ENCODE peak calls at places on chromosomes 13 and 19, in six cellular contexts. I is GM23338; Y is GM13976; P is left colon; E is lower leg skin; M is activated CD4-positive, alpha-beta T cell treated with anti-CD3 and anti-CD28 coated beads, Interleukin-2, amount 10 ng/mL, durations not matched to agents 7 days and 5 days. Z is an unnamed sample.

GRCh38 chr13:89375839-89376238 is 1704.7 kb downstream of the SLITRK5 start:
- DNase-seq in E (no peak), Y (no peak), I (no peak), M (no peak), P (no peak), Z (peak; percentile 21)

GRCh38 chr19:4310247-4311121 is 6.1 kb downstream of the FSD1 start:
- DNase-seq in I (peak; percentile 80), E (no peak), Y (no peak), M (no peak), P (peak; percentile 43), Z (no peak)

GRCh38 chr13:34151885-34152284 is 333.9 kb downstream of the RFC3 start:
- DNase-seq in Y (no peak), M (no peak), I (no peak), P (no peak), E (no peak), Z (peak; percentile 19)

GRCh38 chr13:66558511-66558910 is 671.6 kb downstream of the PCDH9 start:
- DNase-seq in P (no peak), I (no peak), E (no peak), Y (no peak), M (no peak), Z (no peak)

GRCh38 chr13:70173236-70173959 is 65.1 kb upstream of the KLHL1 start:
- DNase-seq in P (no peak), Y (no peak), E (no peak), M (no peak), I (peak; percentile 8), Z (no peak)

GRCh38 chr13:108427355-108427754 is 157.8 kb downstream of the TNFSF13B start:
- DNase-seq in E (no peak), P (no peak), Y (no peak), M (no peak), I (no peak), Z (no peak)

GRCh38 chr19:55668603-55669348 is 6.2 kb upstream of the EPN1 start:
- DNase-seq in M (no peak), P (no peak), I (no peak), Y (no peak), E (no peak), Z (no peak)

GRCh38 chr19:14769201-14769600 is 9.2 kb downstream of the ADGRE2 start:
- DNase-seq in E (no peak), M (no peak), P (no peak), Y (no peak), I (no peak), Z (no peak)

GRCh38 chr13:50208826-50209335 is 193.6 kb downstream of the KCNRG start:
- DNase-seq in E (peak; percentile 20), P (peak; percentile 50), Y (peak; percentile 40), I (peak; percentile 54), M (no peak), Z (peak; percentile 56)

GRCh38 chr19:41804327-41804726 is 7.9 kb downstream of the CEACAM3 start:
- DNase-seq in Y (no peak), E (no peak), P (no peak), I (no peak), M (no peak), Z (no peak)

GRCh38 chr19:13277104-13277809 is 127.0 kb downstream of the IER2 start:
- DNase-seq in E (peak; percentile 60), Y (peak; percentile 78), M (peak; percentile 85), P (peak; percentile 33), I (peak; percentile 86), Z (peak; percentile 80)

GRCh38 chr19:39413269-39413902 is 917 bp downstream of the PLEKHG2 start:
- DNase-seq in M (peak; percentile 31), P (peak; percentile 60), E (peak; percentile 59), I (peak; percentile 74), Y (peak; percentile 66), Z (peak; percentile 85)

GRCh38 chr19:47489072-47489914 is 5.3 kb upstream of the KPTN start:
- DNase-seq in M (no peak), E (no peak), P (no peak), Y (no peak), I (no peak), Z (no peak)

GRCh38 chr19:4303778-4304508 is 455 bp upstream of the FSD1 start:
- DNase-seq in I (no peak), P (no peak), M (no peak), Y (no peak), E (no peak), Z (no peak)

GRCh38 chr13:109704771-109705628 is 81.4 kb downstream of the IRS2 start:
- DNase-seq in P (peak; percentile 61), M (no peak), E (peak; percentile 63), Y (no peak), I (no peak), Z (peak; percentile 21)

GRCh38 chr13:113883314-113883811 is 19.5 kb upstream of the GAS6 start:
- DNase-seq in M (no peak), Y (no peak), I (no peak), P (no peak), E (peak; percentile 11), Z (no peak)

GRCh38 chr19:17021793-17022590 is 4.6 kb downstream of the CPAMD8 start:
- DNase-seq in Y (no peak), M (no peak), P (no peak), E (no peak), I (no peak), Z (no peak)

GRCh38 chr13:98570929-98571372 is 6.0 kb downstream of the STK24 start:
- DNase-seq in I (no peak), E (no peak), P (peak; percentile 62), Y (peak; percentile 81), M (peak; percentile 66), Z (peak; percentile 49)

GRCh38 chr13:100100115-100100879 is 11.4 kb downstream of the PCCA start:
- DNase-seq in I (no peak), E (no peak), Y (no peak), M (no peak), P (no peak), Z (peak; percentile 45)

GRCh38 chr19:33429891-33430673 is 56.6 kb downstream of the CEBPG start:
- DNase-seq in M (peak; percentile 43), I (no peak), E (no peak), P (no peak), Y (no peak), Z (no peak)

GRCh38 chr19:4748589-4748988 is 24.9 kb upstream of the DPP9 start:
- DNase-seq in I (no peak), E (no peak), Y (no peak), M (no peak), P (no peak), Z (no peak)

GRCh38 chr13:106187092-106187491 is 348.4 kb downstream of the EFNB2 start:
- DNase-seq in M (no peak), P (no peak), E (no peak), Y (no peak), I (no peak), Z (no peak)

GRCh38 chr13:104024416-104025170 is 958.4 kb upstream of the SLC10A2 start:
- DNase-seq in P (no peak), Y (no peak), I (no peak), M (no peak), E (no peak), Z (no peak)

GRCh38 chr19:19655641-19656343 is 7.7 kb downstream of the ATP13A1 start:
- DNase-seq in Y (peak; percentile 28), M (no peak), E (no peak), P (no peak), I (no peak), Z (no peak)

GRCh38 chr13:24911135-24911524 is 147.2 kb downstream of the RNF17 start:
- DNase-seq in E (no peak), I (no peak), P (no peak), Y (no peak), M (no peak), Z (no peak)

GRCh38 chr19:21483589-21484170 is 21.7 kb upstream of the ZNF429 start:
- DNase-seq in I (peak; percentile 91), E (no peak), Y (peak; percentile 50), P (no peak), M (peak; percentile 52), Z (no peak)

GRCh38 chr19:16324384-16325160 is at the start of gene KLF2:
- DNase-seq in M (peak; percentile 93), E (peak; percentile 89), I (peak; percentile 77), Y (peak; percentile 94), P (peak; percentile 87), Z (peak; percentile 93)

GRCh38 chr19:52941941-52942370 is 18.7 kb upstream of the ZNF888 start:
- DNase-seq in E (no peak), P (peak; percentile 49), I (peak; percentile 65), M (peak; percentile 23), Y (no peak), Z (peak; percentile 58)

GRCh38 chr13:40503966-40504591 is 162.4 kb downstream of the FOXO1 start:
- DNase-seq in M (no peak), E (no peak), P (no peak), Y (no peak), I (peak; percentile 37), Z (peak; percentile 62)